ENCODE peak calls at places on chromosomes 5 and 9, in seven cellular contexts. V is adipocyte, X is GM23248, O is IMR-90, W is fibroblast of lung, C is neuronal stem cell, A is HepG2. T is an unnamed sample.

GRCh38 chr9:89686134-89686533 is 81.3 kb downstream of the GADD45G start:
- DNase-seq in W (no peak), X (no peak), V (no peak), O (no peak), C (no peak), A (no peak), T (peak; percentile 95)

GRCh38 chr5:81749562-81750307 is 1.2 kb downstream of the SSBP2 start:
- DNase-seq in C (peak; percentile 37), X (peak; percentile 63), A (no peak), V (peak; percentile 66), O (peak; percentile 17), W (no peak), T (peak; percentile 16)

GRCh38 chr9:90300901-90301688 is 341.5 kb downstream of the DIRAS2 start:
- DNase-seq in A (no peak), X (peak; percentile 91), V (peak; percentile 78), O (peak; percentile 91), W (peak; percentile 91), C (no peak), T (peak; percentile 86)

GRCh38 chr5:135393691-135394090 is 5.3 kb downstream of the MACROH2A1 start:
- DNase-seq in O (peak; percentile 79), V (peak; percentile 54), W (peak; percentile 64), C (no peak), A (no peak), X (peak; percentile 49), T (no peak)

GRCh38 chr9:89793551-89793950 is 188.7 kb downstream of the GADD45G start:
- DNase-seq in O (no peak), V (no peak), W (no peak), X (no peak), C (no peak), A (no peak), T (no peak)

GRCh38 chr9:88378317-88378716 is 9.9 kb upstream of the SPIN1 start:
- DNase-seq in X (peak; percentile 20), A (no peak), V (no peak), W (peak; percentile 52), O (peak; percentile 17), C (no peak), T (no peak)

GRCh38 chr5:3377176-3377575 is 218.5 kb upstream of the IRX1 start:
- DNase-seq in A (no peak), C (no peak), V (no peak), O (no peak), W (no peak), X (no peak), T (no peak)

GRCh38 chr5:33341316-33341715 is 99.4 kb upstream of the TARS1 start:
- DNase-seq in X (no peak), V (no peak), C (no peak), W (no peak), O (no peak), A (no peak), T (no peak)

GRCh38 chr9:18728642-18729041 is 254.7 kb downstream of the ADAMTSL1 start:
- DNase-seq in C (no peak), X (no peak), O (no peak), A (no peak), V (no peak), W (no peak), T (no peak)

GRCh38 chr9:89710689-89711088 is 105.9 kb downstream of the GADD45G start:
- DNase-seq in V (no peak), C (no peak), A (no peak), W (peak; percentile 27), O (no peak), X (no peak), T (no peak)

GRCh38 chr5:33068786-33069185 is 357.7 kb downstream of the NPR3 start:
- DNase-seq in W (no peak), V (no peak), A (no peak), C (no peak), X (peak; percentile 47), O (peak; percentile 50), T (peak; percentile 93)

GRCh38 chr5:51275428-51275827 is 107.8 kb upstream of the ISL1 start:
- DNase-seq in X (no peak), V (no peak), C (no peak), W (no peak), O (no peak), A (no peak), T (no peak)

GRCh38 chr9:3088166-3088702 is 244.3 kb upstream of the PUM3 start:
- DNase-seq in O (no peak), W (no peak), X (no peak), A (no peak), V (no peak), C (no peak), T (no peak)

GRCh38 chr9:136713555-136713949 is 1.2 kb downstream of the DIPK1B start:
- DNase-seq in X (no peak), W (no peak), C (no peak), A (no peak), V (no peak), O (no peak), T (no peak)

GRCh38 chr5:150046031-150046430 is 40.3 kb downstream of the CSF1R start:
- DNase-seq in C (no peak), V (no peak), O (no peak), W (no peak), A (no peak), X (no peak), T (no peak)

GRCh38 chr5:132486318-132487094 is 4.1 kb downstream of the IRF1 start:
- DNase-seq in O (no peak), A (no peak), V (no peak), W (no peak), C (no peak), X (no peak), T (no peak)

GRCh38 chr5:134549714-134550113 is 24.2 kb downstream of the JADE2 start:
- DNase-seq in A (no peak), W (peak; percentile 63), X (peak; percentile 92), V (peak; percentile 6), C (no peak), O (peak; percentile 84), T (peak; percentile 27)

GRCh38 chr9:87336914-87337333 is 160.7 kb upstream of the DAPK1 start:
- DNase-seq in X (peak; percentile 92), O (peak; percentile 79), W (peak; percentile 91), A (peak; percentile 75), C (peak; percentile 65), V (peak; percentile 92), T (peak; percentile 64)

DNA sequence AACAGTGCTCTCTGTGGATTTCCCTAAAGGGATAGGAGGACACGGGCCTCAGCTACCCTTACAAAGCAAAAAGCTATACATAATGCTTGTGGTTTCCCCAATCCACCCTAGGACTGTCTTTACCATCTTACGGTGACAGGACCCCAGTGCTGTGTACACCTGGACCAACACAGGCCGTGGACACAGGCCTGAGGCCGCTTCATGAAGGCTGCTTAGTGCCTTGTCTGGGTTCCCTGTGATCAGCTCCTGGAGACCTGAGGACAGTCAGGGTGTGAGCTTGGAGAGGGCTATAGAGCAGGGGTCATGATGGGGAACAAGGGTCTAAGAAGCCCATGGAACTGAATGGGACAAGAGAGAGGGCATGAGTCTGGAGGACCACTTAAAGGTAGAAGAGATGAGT is 2.9 kb downstream of the FANCG start:
- DNase-seq in A (no peak), O (no peak), C (no peak), V (no peak), W (no peak), X (no peak), T (no peak)
- H3K4me1 ChIP-seq in A (peaks cover 31% of the 10 kb centered on the region), O (peaks cover 6% of the 10 kb centered on the region), C (peaks cover 13% of the 10 kb centered on the region), V (peaks cover 23% of the 10 kb centered on the region), W (peaks cover 7% of the 10 kb centered on the region), X (peaks cover 20% of the 10 kb centered on the region), T (peaks cover 22% of the 10 kb centered on the region)

DNA sequence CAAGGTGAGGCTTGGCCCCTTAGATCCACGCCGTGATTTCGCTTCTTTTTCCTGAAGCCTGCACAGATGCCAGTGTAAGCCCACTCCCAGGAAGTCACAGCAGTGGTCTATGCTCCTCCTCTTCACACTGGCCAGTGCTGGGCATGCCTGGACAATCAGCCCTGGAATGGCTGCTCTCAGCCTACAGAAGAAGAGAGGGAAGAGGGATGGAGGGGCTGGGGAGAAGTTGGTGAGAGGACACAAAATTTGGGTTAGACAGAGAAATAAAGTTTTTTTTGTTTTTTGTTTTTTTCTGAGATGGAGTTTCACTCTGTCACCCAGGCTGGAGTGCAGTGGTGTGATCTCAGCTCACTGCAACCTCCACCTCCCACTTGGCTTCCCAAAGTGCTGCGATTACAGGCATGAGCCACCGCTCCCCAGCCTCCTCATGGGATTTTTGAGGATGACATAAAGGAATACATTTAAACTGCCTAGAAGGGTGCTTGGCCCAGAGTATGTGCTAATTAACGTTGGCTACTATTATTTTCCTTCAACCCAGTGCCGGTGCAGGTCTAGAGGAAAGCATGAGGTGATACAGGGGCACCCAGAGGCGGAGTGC is 828 bp downstream of the S100Z start:
- DNase-seq in W (no peak), V (no peak), X (no peak), C (no peak), A (no peak), O (no peak), T (no peak)
- H3K9ac ChIP-seq in W (no peak overlapping the region), V (no peak overlapping the region), X (no peak overlapping the region), C (no peak overlapping the region), A (no peak overlapping the region), O (no peak overlapping the region), T (no peak overlapping the region)

GRCh38 chr5:68037541-68037940 is 178.0 kb upstream of the PIK3R1 start:
- DNase-seq in A (no peak), X (peak; percentile 61), W (peak; percentile 23), C (no peak), V (peak; percentile 23), O (peak; percentile 5), T (no peak)
- H3K4me3 ChIP-seq in A (no peak overlapping the region), X (no peak overlapping the region), W (no peak overlapping the region), C (no peak overlapping the region), V (no peak overlapping the region), O (no peak overlapping the region), T (no peak overlapping the region)

GRCh38 chr5:180803181-180804128 is 849 bp upstream of the MGAT1 start:
- DNase-seq in V (no peak), O (no peak), X (peak; percentile 70), W (no peak), A (peak; percentile 48), C (peak; percentile 48), T (peak; percentile 86)
- H3K4me1 ChIP-seq in V (peaks cover 81% of the 10 kb centered on the region), O (peaks cover 30% of the 10 kb centered on the region), X (peaks cover 68% of the 10 kb centered on the region), W (peaks cover 42% of the 10 kb centered on the region), A (peaks cover 83% of the 10 kb centered on the region), C (peaks cover 16% of the 10 kb centered on the region), T (peaks cover 70% of the 10 kb centered on the region)

T was measured in mammary epithelial cell.